ENCODE peak calls at places on chromosome 1, in six cellular contexts. N is SJSA1, Y is C1 segment of cervical spinal cord, J is T-helper 9 cell, O is AML-193, K is B cell. Q is an unnamed sample.

GRCh38 chr1:178500091-178500770 is 3.5 kb upstream of the CLEC20A start:
- DNase-seq in N (peak), Y (no peak), J (no peak), O (no peak), K (no peak), Q (no peak)

GRCh38 chr1:38141483-38141882 is 94.9 kb upstream of the POU3F1 start:
- DNase-seq in N (no peak), Y (no peak), J (no peak), O (no peak), K (no peak), Q (no peak)

GRCh38 chr1:228095938-228096337 is 7.2 kb downstream of the C1orf35 start:
- DNase-seq in N (no peak), Y (no peak), J (no peak), O (no peak), K (no peak), Q (no peak)

GRCh38 chr1:156385534-156386031 is 16.6 kb downstream of the RHBG start:
- DNase-seq in N (peak), Y (peak), J (peak), O (peak), K (peak), Q (peak)

GRCh38 chr1:19156676-19157075 is 53.4 kb downstream of the UBR4 start:
- DNase-seq in N (no peak), Y (no peak), J (no peak), O (no peak), K (no peak), Q (no peak)

GRCh38 chr1:101136739-101137138 is 100.1 kb upstream of the S1PR1 start:
- DNase-seq in N (no peak), Y (no peak), J (no peak), O (no peak), K (no peak), Q (no peak)

GRCh38 chr1:95407864-95408291 is 173.9 kb downstream of the RWDD3 start:
- DNase-seq in N (no peak), Y (peak), J (no peak), O (no peak), K (no peak), Q (no peak)

GRCh38 chr1:225825606-225826005 is 15.7 kb downstream of the EPHX1 start:
- DNase-seq in N (no peak), Y (no peak), J (no peak), O (no peak), K (no peak), Q (no peak)

GRCh38 chr1:191358724-191359123 is 799.5 kb upstream of the RGS18 start:
- DNase-seq in N (no peak), Y (no peak), J (no peak), O (no peak), K (no peak), Q (no peak)

GRCh38 chr1:3564921-3565831 is 46.1 kb downstream of the MEGF6 start:
- DNase-seq in N (no peak), Y (no peak), J (peak), O (peak), K (no peak), Q (peak)

GRCh38 chr1:231590453-231591198 is 36.0 kb upstream of the DISC1 start:
- DNase-seq in N (peak), Y (no peak), J (peak), O (peak), K (no peak), Q (peak)

GRCh38 chr1:193402032-193402431 is 215.6 kb upstream of the B3GALT2 start:
- DNase-seq in N (no peak), Y (no peak), J (no peak), O (no peak), K (no peak), Q (no peak)

GRCh38 chr1:53551428-53551995 is 92.3 kb downstream of the DMRTB1 start:
- DNase-seq in N (no peak), Y (no peak), J (no peak), O (no peak), K (peak), Q (no peak)

GRCh38 chr1:172180886-172181285 is 239.6 kb upstream of the C1orf105 start:
- DNase-seq in N (peak), Y (no peak), J (peak), O (no peak), K (peak), Q (no peak)

GRCh38 chr1:203083463-203083921 is 2.3 kb downstream of the MYOG start:
- DNase-seq in N (peak), Y (no peak), J (no peak), O (no peak), K (peak), Q (no peak)

GRCh38 chr1:241447056-241447649 is 72.4 kb downstream of the FH start:
- DNase-seq in N (no peak), Y (no peak), J (no peak), O (no peak), K (no peak), Q (no peak)

GRCh38 chr1:116218922-116219321 is 107.7 kb downstream of the MAB21L3 start:
- DNase-seq in N (no peak), Y (no peak), J (no peak), O (no peak), K (no peak), Q (peak)